ENCODE peak calls at places on chromosomes 4 and X, in five cellular contexts. One of them, this sample, is unnamed.

GRCh38 chr4:37066149-37066548 is 178.4 kb upstream of the NWD2 start:
- DNase-seq in GM12878: no peak
- DNase-seq in A549: no peak
- DNase-seq in K562: no peak
- DNase-seq in HepG2: no peak
- DNase-seq in this sample: no peak

GRCh38 chr4:117479673-117480072 is 394.3 kb upstream of the TRAM1L1 start:
- DNase-seq in K562: no peak
- DNase-seq in HepG2: no peak
- DNase-seq in GM12878: no peak
- DNase-seq in A549: no peak
- DNase-seq in this sample: no peak

GRCh38 chr4:186058253-186058979 is 10.5 kb upstream of the TLR3 start:
- DNase-seq in HepG2: no peak
- DNase-seq in A549: no peak
- DNase-seq in K562: no peak
- DNase-seq in GM12878: peak; percentile 60
- DNase-seq in this sample: no peak

GRCh38 chr4:129136433-129136832 is 40.5 kb downstream of the C4orf33 start:
- DNase-seq in GM12878: no peak
- DNase-seq in K562: no peak
- DNase-seq in HepG2: no peak
- DNase-seq in A549: no peak
- DNase-seq in this sample: no peak

GRCh38 chr4:15444879-15445576 is 17.2 kb downstream of the C1QTNF7 start:
- DNase-seq in A549: no peak
- DNase-seq in HepG2: no peak
- DNase-seq in K562: no peak
- DNase-seq in GM12878: no peak
- DNase-seq in this sample: no peak

GRCh38 chr4:185634066-185634652 is 98.9 kb upstream of the PDLIM3 start:
- DNase-seq in HepG2: peak; percentile 9
- DNase-seq in A549: peak; percentile 31
- DNase-seq in GM12878: no peak
- DNase-seq in K562: peak; percentile 43
- DNase-seq in this sample: peak; percentile 74

GRCh38 chrX:153694687-153695270 is 7.1 kb downstream of the SLC6A8 start:
- DNase-seq in K562: no peak
- DNase-seq in GM12878: no peak
- DNase-seq in HepG2: no peak
- DNase-seq in A549: no peak
- DNase-seq in this sample: no peak

GRCh38 chr4:57490520-57490919 is 380.3 kb upstream of the IGFBP7 start:
- DNase-seq in HepG2: no peak
- DNase-seq in K562: no peak
- DNase-seq in A549: peak; percentile 60
- DNase-seq in GM12878: no peak
- DNase-seq in this sample: no peak

GRCh38 chr4:148445071-148445902 is 3.1 kb upstream of the NR3C2 start:
- DNase-seq in K562: peak; percentile 46
- DNase-seq in HepG2: no peak
- DNase-seq in A549: no peak
- DNase-seq in GM12878: no peak
- DNase-seq in this sample: peak; percentile 74

GRCh38 chr4:165765053-165765452 is 108.0 kb upstream of the TLL1 start:
- DNase-seq in A549: peak; percentile 7
- DNase-seq in K562: no peak
- DNase-seq in HepG2: no peak
- DNase-seq in GM12878: no peak
- DNase-seq in this sample: no peak

GRCh38 chr4:98786866-98787265 is 128.5 kb upstream of the TSPAN5 start:
- DNase-seq in GM12878: no peak
- DNase-seq in HepG2: peak; percentile 21
- DNase-seq in K562: no peak
- DNase-seq in A549: peak; percentile 28
- DNase-seq in this sample: no peak

GRCh38 chr4:11446156-11446811 is 17.6 kb upstream of the HS3ST1 start:
- DNase-seq in GM12878: no peak
- DNase-seq in A549: no peak
- DNase-seq in HepG2: no peak
- DNase-seq in K562: no peak
- DNase-seq in this sample: no peak

GRCh38 chrX:47078129-47079043 is at the start of gene RGN:
- DNase-seq in HepG2: peak; percentile 81
- DNase-seq in A549: no peak
- DNase-seq in GM12878: no peak
- DNase-seq in K562: no peak
- DNase-seq in this sample: peak; percentile 43

GRCh38 chrX:1394731-1395501 is 3.0 kb upstream of the SLC25A6 start:
- DNase-seq in GM12878: no peak
- DNase-seq in K562: no peak
- DNase-seq in HepG2: no peak
- DNase-seq in A549: no peak
- DNase-seq in this sample: no peak
- TF ChIP-seq JUNB in GM12878: no peak
- TF ChIP-seq JUNB in K562: no peak
- TF ChIP-seq JUNB in HepG2: no peak
- TF ChIP-seq JUNB in A549: no peak
- TF ChIP-seq JUNB in this sample: no peak

DNA sequence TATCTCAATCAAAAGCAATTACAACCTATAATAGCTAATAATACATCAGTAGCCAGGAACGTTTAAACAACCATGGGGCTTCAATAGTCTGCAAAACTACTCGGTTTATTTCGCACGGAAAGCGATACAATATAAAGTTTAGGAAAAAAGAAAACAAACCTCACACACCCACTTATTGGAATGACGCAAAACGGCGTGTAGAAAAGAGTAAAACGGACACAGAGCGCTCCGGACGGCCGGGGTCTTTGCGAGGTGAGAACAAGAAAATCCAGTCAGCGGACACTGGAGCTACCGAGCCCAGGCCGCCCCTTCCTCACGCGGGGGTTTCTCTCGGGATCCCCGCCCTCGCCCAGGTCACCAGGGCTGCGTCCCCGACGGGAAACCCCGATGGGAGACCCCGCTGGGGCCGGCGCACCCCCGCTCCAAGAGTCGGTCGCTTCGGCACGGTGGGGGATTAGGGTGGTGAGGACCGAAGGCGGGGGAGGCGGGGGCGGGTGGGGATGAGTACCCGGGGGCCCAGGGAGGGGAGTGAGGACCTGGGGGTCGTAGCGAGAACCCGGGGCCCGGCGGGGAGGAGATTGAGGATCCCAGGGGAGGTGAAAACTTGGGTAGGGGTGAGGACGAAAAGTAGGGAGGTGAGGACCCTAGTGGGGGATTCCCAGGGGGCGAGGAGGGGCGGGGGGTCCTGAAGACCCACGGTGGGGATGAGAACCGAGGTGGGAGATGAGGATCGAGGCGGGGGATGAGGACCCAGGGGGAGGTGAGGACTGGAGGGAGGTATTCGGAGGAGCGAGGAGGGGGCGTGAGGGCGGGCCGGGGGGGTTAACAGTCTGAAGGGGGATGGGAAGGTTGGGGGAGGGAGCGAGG is 737 bp downstream of the NELFA start:
- DNase-seq in HepG2: no peak
- DNase-seq in GM12878: no peak
- DNase-seq in K562: peak; percentile 74
- DNase-seq in A549: no peak
- DNase-seq in this sample: peak; percentile 30
- TF ChIP-seq JUNB in HepG2: no peak
- TF ChIP-seq JUNB in GM12878: no peak
- TF ChIP-seq JUNB in K562: no peak
- TF ChIP-seq JUNB in A549: no peak
- TF ChIP-seq JUNB in this sample: no peak

DNA sequence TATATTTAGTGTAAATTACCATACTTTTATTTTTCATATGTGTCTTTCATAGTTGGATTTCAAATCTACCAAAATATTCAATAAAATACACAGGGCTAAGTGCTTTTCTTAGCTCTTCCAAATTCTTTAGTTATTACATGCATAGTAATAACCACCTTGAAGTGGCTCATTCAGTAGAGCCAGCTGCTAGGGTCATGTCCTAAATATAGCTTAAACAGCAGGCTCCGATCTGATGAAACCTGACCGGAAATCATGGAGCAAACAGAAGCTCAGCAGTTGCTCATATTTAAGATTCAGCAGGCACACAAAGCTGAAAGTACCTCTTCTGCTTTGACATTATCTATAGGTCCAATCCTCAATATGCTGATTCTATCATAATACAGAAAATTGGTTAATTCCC is 1470.4 kb downstream of the ADGRL3 start:
- DNase-seq in HepG2: no peak
- DNase-seq in GM12878: no peak
- DNase-seq in K562: no peak
- DNase-seq in A549: no peak
- DNase-seq in this sample: no peak
- TF ChIP-seq JUNB in HepG2: no peak
- TF ChIP-seq JUNB in GM12878: no peak
- TF ChIP-seq JUNB in K562: no peak
- TF ChIP-seq JUNB in A549: no peak
- TF ChIP-seq JUNB in this sample: no peak

GRCh38 chrX:56066016-56066415 is 166.1 kb upstream of the KLF8 start:
- DNase-seq in K562: no peak
- DNase-seq in HepG2: no peak
- DNase-seq in A549: no peak
- DNase-seq in GM12878: peak; percentile 57
- DNase-seq in this sample: no peak

GRCh38 chrX:56068274-56068758 is 163.8 kb upstream of the KLF8 start:
- DNase-seq in A549: no peak
- DNase-seq in HepG2: no peak
- DNase-seq in GM12878: no peak
- DNase-seq in K562: no peak
- DNase-seq in this sample: no peak

GRCh38 chrX:56069299-56069941 is 162.7 kb upstream of the KLF8 start:
- DNase-seq in GM12878: no peak
- DNase-seq in HepG2: no peak
- DNase-seq in A549: no peak
- DNase-seq in K562: no peak
- DNase-seq in this sample: no peak
- TF ChIP-seq JUNB in GM12878: no peak
- TF ChIP-seq JUNB in HepG2: no peak
- TF ChIP-seq JUNB in A549: no peak
- TF ChIP-seq JUNB in K562: no peak
- TF ChIP-seq JUNB in this sample: no peak

GRCh38 chr4:85700362-85700761 is 225.4 kb downstream of the ARHGAP24 start:
- DNase-seq in K562: no peak
- DNase-seq in GM12878: no peak
- DNase-seq in HepG2: no peak
- DNase-seq in A549: no peak
- DNase-seq in this sample: no peak
- TF ChIP-seq JUNB in K562: no peak
- TF ChIP-seq JUNB in GM12878: no peak
- TF ChIP-seq JUNB in HepG2: no peak
- TF ChIP-seq JUNB in A549: no peak
- TF ChIP-seq JUNB in this sample: no peak

GRCh38 chr4:147034372-147034771 is 88.7 kb upstream of the TTC29 start:
- DNase-seq in GM12878: no peak
- DNase-seq in K562: no peak
- DNase-seq in A549: no peak
- DNase-seq in HepG2: no peak
- DNase-seq in this sample: no peak
- TF ChIP-seq JUNB in GM12878: no peak
- TF ChIP-seq JUNB in K562: no peak
- TF ChIP-seq JUNB in A549: no peak
- TF ChIP-seq JUNB in HepG2: no peak
- TF ChIP-seq JUNB in this sample: no peak

GRCh38 chr4:24813732-24814131 is 18.4 kb downstream of the SOD3 start:
- DNase-seq in HepG2: no peak
- DNase-seq in GM12878: no peak
- DNase-seq in K562: no peak
- DNase-seq in A549: no peak
- DNase-seq in this sample: no peak
- TF ChIP-seq JUNB in HepG2: no peak
- TF ChIP-seq JUNB in GM12878: no peak
- TF ChIP-seq JUNB in K562: no peak
- TF ChIP-seq JUNB in A549: no peak
- TF ChIP-seq JUNB in this sample: no peak

DNA sequence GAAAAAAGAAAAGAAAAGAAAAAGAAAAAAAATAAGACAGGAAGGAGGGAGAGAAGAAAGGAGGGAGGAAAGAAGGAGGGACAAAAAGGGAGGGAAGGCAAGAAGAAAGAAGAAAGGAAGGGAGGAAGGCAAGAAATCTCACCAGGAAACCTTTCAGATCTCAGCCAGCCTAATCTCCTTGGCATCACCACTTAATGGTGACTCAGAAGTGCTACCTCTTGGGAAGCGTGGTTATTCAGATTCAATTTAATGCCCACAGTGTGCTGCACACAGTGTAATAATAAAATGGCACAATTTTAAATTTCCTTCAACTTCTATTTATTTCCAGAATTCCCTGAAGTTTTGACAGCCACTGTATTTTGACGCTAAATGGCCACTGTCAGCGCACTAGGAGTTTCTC is 50.3 kb downstream of the DKK2 start:
- DNase-seq in K562: no peak
- DNase-seq in A549: no peak
- DNase-seq in GM12878: no peak
- DNase-seq in HepG2: no peak
- DNase-seq in this sample: no peak
- TF ChIP-seq JUNB in K562: no peak
- TF ChIP-seq JUNB in A549: no peak
- TF ChIP-seq JUNB in GM12878: no peak
- TF ChIP-seq JUNB in HepG2: no peak
- TF ChIP-seq JUNB in this sample: no peak